ENCODE peak calls at places on chromosomes 13 and 19, in four cellular contexts. R, U, E and L are unnamed samples.

GRCh38 chr13:20482275-20482761 is 43.3 kb downstream of the CRYL1 start:
- DNase-seq in R (no peak), E (no peak), U (peak), L (peak)

GRCh38 chr13:25478186-25478585 is 106.4 kb downstream of the ATP8A2 start:
- DNase-seq in E (no peak), R (no peak), U (peak), L (peak)

GRCh38 chr19:33796164-33797100 is at the start of gene KCTD15:
- DNase-seq in E (no peak), U (peak), R (peak), L (peak)

GRCh38 chr13:36920612-36921185 is 661 bp upstream of the SMAD9 start:
- DNase-seq in U (no peak), R (no peak), E (no peak), L (no peak)

GRCh38 chr13:110657196-110657595 is 41.9 kb downstream of the NAXD start:
- DNase-seq in U (no peak), E (no peak), R (no peak), L (no peak)

GRCh38 chr13:49922301-49922700 is 13.8 kb downstream of the SPRYD7 start:
- DNase-seq in U (no peak), R (no peak), E (no peak), L (no peak)

GRCh38 chr19:31461814-31462539 is 112.7 kb upstream of the TSHZ3 start:
- DNase-seq in R (no peak), U (peak), E (no peak), L (no peak)

GRCh38 chr19:1019616-1019961 is 1.3 kb downstream of the TMEM259 start:
- DNase-seq in U (no peak), E (no peak), R (peak), L (no peak)

GRCh38 chr13:95485045-95485517 is 67.4 kb upstream of the CLDN10 start:
- DNase-seq in R (no peak), E (no peak), U (peak), L (peak)

GRCh38 chr13:95480131-95480545 is 72.4 kb upstream of the CLDN10 start:
- DNase-seq in U (peak), R (no peak), E (peak), L (no peak)

GRCh38 chr13:95484052-95484451 is 68.5 kb upstream of the CLDN10 start:
- DNase-seq in E (no peak), R (no peak), U (no peak), L (no peak)

GRCh38 chr13:95481051-95481775 is 71.3 kb upstream of the CLDN10 start:
- DNase-seq in E (no peak), U (peak), R (no peak), L (peak)

DNA sequence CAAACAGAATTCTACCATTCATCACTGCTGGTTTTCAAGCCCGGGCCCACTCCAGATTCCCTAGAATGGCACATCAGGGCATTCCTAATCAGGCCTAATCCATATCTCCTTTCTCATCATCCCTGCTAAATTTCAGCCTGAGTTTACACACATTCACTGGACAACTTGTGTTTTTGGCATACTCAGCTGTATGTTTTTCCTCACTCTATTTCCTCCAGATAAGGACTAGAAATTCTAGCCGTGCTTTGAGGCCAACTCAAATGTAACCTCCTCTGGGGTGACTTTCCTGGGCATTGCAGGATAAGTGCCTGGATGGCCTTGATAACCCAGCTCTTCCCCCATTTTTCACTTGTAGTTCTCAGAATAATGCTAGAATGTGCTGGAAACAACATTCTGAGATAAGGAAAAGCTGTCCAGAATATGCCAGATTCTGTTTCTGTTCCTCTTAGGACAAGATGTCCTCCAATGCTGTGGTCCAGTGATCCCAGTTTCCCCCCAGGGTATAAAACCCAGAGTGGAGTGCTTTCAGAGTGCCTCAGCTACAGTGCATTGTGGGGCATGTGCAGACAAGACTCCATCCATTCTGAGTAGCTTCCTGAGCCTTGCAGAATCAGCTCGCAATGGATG is 66.9 kb upstream of the CLDN10 start:
- DNase-seq in U (peak), E (no peak), R (no peak), L (peak)
- H3K4me3 ChIP-seq in U (no peak), E (no peak), R (no peak), L (no peak)

GRCh38 chr13:98485561-98485960 is 91.3 kb downstream of the STK24 start:
- DNase-seq in E (no peak), U (no peak), R (no peak), L (no peak)

GRCh38 chr13:98482476-98483444 is 94.1 kb downstream of the STK24 start:
- DNase-seq in E (peak), R (peak), U (peak), L (peak)

GRCh38 chr13:98481511-98481951 is 95.4 kb downstream of the STK24 start:
- DNase-seq in R (no peak), U (no peak), E (no peak), L (no peak)

GRCh38 chr13:98484289-98485219 is 92.4 kb downstream of the STK24 start:
- DNase-seq in R (peak), U (peak), E (peak), L (peak)

GRCh38 chr13:98483636-98484288 is 93.1 kb downstream of the STK24 start:
- DNase-seq in U (no peak), R (no peak), E (no peak), L (no peak)
- TF ChIP-seq CTCF in U (no peak), R (no peak), E (no peak), L (no peak)

DNA sequence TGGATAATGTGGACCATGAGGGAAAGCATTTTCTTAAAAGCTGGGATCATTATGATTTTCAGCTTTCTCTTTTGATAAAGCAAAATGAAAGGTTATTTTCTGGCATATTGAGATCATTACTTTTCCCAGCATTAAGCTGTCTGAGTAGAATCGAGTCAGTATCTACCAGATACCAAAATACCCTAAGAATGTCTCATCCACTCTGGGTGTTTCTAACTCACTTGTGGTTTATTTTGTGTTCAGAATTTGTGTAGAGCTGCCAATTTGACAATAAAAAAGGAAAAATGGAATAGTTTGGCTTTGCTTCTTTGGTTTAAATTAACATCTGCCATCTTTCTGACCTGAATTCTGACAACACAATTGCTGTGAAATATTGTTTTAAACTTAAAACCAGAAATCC is 438.7 kb upstream of the ARGLU1 start:
- DNase-seq in E (no peak), U (no peak), R (no peak), L (no peak)
- H3K4me3 ChIP-seq in E (no peak), U (no peak), R (no peak), L (no peak)

GRCh38 chr19:48287748-48288147 is 17.9 kb downstream of the ZNF114 start:
- DNase-seq in E (no peak), R (no peak), U (no peak), L (no peak)

GRCh38 chr19:48290923-48291700 is 21.2 kb downstream of the ZNF114 start:
- DNase-seq in E (peak), U (peak), R (peak), L (peak)

GRCh38 chr19:48295458-48295857 is 25.6 kb downstream of the ZNF114 start:
- DNase-seq in R (no peak), U (no peak), E (no peak), L (no peak)

GRCh38 chr19:48292798-48293197 is 22.9 kb downstream of the ZNF114 start:
- DNase-seq in R (no peak), E (no peak), U (peak), L (peak)

GRCh38 chr19:48290341-48290922 is 20.6 kb downstream of the ZNF114 start:
- DNase-seq in R (no peak), U (peak), E (no peak), L (peak)
- TF ChIP-seq CTCF in R (no peak), U (peak), E (no peak), L (no peak)

DNA sequence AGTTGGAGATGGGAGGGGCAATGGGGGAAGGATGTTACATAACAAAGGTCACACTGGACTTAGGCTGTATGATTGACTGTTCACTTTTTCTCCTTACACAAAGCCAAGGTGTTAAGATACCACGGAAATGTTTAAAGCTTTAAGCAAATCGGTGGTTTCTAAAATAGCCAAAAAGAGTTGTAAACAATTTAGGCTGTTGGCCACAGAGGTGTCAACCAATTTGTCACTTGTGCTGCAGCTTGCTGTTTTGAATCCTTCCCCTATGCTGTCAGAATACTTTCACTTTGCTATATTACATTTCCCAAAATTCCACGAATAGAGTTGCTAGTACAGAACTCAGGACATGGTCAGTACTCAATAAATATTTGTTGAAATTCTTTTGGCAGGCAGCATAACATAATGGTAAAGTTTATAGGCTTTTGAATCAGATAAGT is 149.3 kb downstream of the VWA8 start:
- DNase-seq in E (no peak), U (no peak), R (no peak), L (no peak)
- H3K4me3 ChIP-seq in E (no peak), U (no peak), R (no peak), L (no peak)

GRCh38 chr19:48102870-48103751 is 7.5 kb downstream of the PLA2G4C start:
- DNase-seq in U (peak), R (no peak), E (no peak), L (peak)
- TF ChIP-seq CTCF in U (peak), R (peak), E (peak), L (peak)